ENCODE peak calls at places on chromosome 1, in eight cellular contexts. M is Calu3, G is astrocyte of the spinal cord, X is ureter, Y is left colon, F is cardiac fibroblast, W is heart right ventricle, J is gastrocnemius medialis. R is an unnamed sample.

GRCh38 chr1:207752456-207753132 is 740 bp downstream of the CD46 start:
- DNase-seq in F (peak), J (peak), W (no peak), M (peak), G (no peak), Y (peak), X (peak), R (no peak)

GRCh38 chr1:235102259-235102582 is 26.4 kb downstream of the TOMM20 start:
- DNase-seq in F (no peak), Y (no peak), J (no peak), X (no peak), W (no peak), G (no peak), M (no peak), R (no peak)

GRCh38 chr1:185404864-185405568 is 88.0 kb upstream of the IVNS1ABP start:
- DNase-seq in W (no peak), X (no peak), J (no peak), Y (no peak), G (no peak), F (no peak), M (no peak), R (no peak)

GRCh38 chr1:2451744-2452582 is 24.1 kb upstream of the PLCH2 start:
- DNase-seq in Y (no peak), X (no peak), G (peak), J (no peak), M (peak), W (no peak), F (peak), R (no peak)

GRCh38 chr1:230494026-230494425 is 67.9 kb upstream of the PGBD5 start:
- DNase-seq in J (no peak), Y (no peak), X (no peak), G (no peak), F (no peak), M (no peak), W (no peak), R (no peak)

GRCh38 chr1:33007190-33008050 is 29.3 kb downstream of the AK2 start:
- DNase-seq in G (peak), J (peak), M (peak), W (no peak), F (peak), X (peak), Y (peak), R (no peak)

GRCh38 chr1:39576016-39576657 is 453 bp downstream of the PABPC4 start:
- DNase-seq in G (peak), F (peak), Y (peak), M (peak), X (no peak), W (peak), J (peak), R (peak)

GRCh38 chr1:10538608-10539355 is 64.0 kb downstream of the PEX14 start:
- DNase-seq in J (no peak), Y (no peak), G (no peak), M (no peak), F (peak), W (no peak), X (no peak), R (no peak)

GRCh38 chr1:211501671-211502413 is 9.9 kb upstream of the RD3 start:
- DNase-seq in G (no peak), F (no peak), Y (no peak), M (no peak), W (no peak), X (no peak), J (no peak), R (no peak)

GRCh38 chr1:79376106-79376505 is 369.6 kb upstream of the ADGRL4 start:
- DNase-seq in M (no peak), G (no peak), J (no peak), W (no peak), F (peak), X (no peak), Y (no peak), R (no peak)

GRCh38 chr1:221739018-221739676 is 2.7 kb downstream of the DUSP10 start:
- DNase-seq in Y (no peak), G (no peak), J (peak), X (no peak), M (peak), F (no peak), W (no peak), R (no peak)

GRCh38 chr1:162033445-162033844 is 9.8 kb upstream of the OLFML2B start:
- DNase-seq in W (peak), Y (no peak), G (no peak), F (no peak), J (no peak), X (no peak), M (no peak), R (no peak)

GRCh38 chr1:150372580-150372979 is 8.6 kb downstream of the RPRD2 start:
- DNase-seq in M (no peak), F (no peak), G (no peak), W (no peak), J (no peak), X (no peak), Y (no peak), R (no peak)

GRCh38 chr1:25197982-25198681 is 34.2 kb downstream of the SYF2 start:
- DNase-seq in J (no peak), M (peak), W (no peak), F (peak), X (no peak), G (no peak), Y (peak), R (peak)

GRCh38 chr1:248841702-248842395 is 3.8 kb downstream of the ZNF672 start:
- DNase-seq in F (peak), W (peak), J (no peak), M (no peak), Y (peak), G (peak), X (no peak), R (no peak)

GRCh38 chr1:8293141-8293540 is 24.8 kb upstream of the SLC45A1 start:
- DNase-seq in X (no peak), F (no peak), Y (peak), G (no peak), J (no peak), M (peak), W (no peak), R (no peak)

GRCh38 chr1:88741413-88741812 is 57.3 kb downstream of the PKN2 start:
- DNase-seq in J (no peak), Y (no peak), W (no peak), X (no peak), M (no peak), G (peak), F (peak), R (no peak)

GRCh38 chr1:212638419-212639151 is 30.0 kb downstream of the ATF3 start:
- DNase-seq in G (no peak), W (no peak), X (no peak), Y (no peak), F (peak), J (no peak), M (no peak), R (no peak)

R was measured in naive thymus-derived CD4-positive, alpha-beta T cell.